ENCODE peak calls at places on chromosomes 7 and 10, in ten cellular contexts. A, W, L, J, D, S, Q, Y, H and M are unnamed samples.

GRCh38 chr7:44372560-44373417 is 47.4 kb upstream of the CAMK2B start:
- DNase-seq in D (no peak), Q (no peak), S (no peak), L (no peak), Y (no peak), H (no peak), J (no peak), W (no peak), A (no peak), M (no peak)

GRCh38 chr7:66246549-66247171 is 41.5 kb downstream of the TPST1 start:
- DNase-seq in Q (no peak), D (no peak), S (no peak), W (no peak), J (no peak), H (no peak), Y (no peak), L (no peak), A (no peak), M (no peak)

GRCh38 chr7:31814187-31814586 is 127.2 kb downstream of the PPP1R17 start:
- DNase-seq in W (no peak), D (peak), L (no peak), Y (no peak), Q (peak), S (no peak), A (no peak), H (no peak), J (no peak), M (no peak)

GRCh38 chr7:28083159-28083997 is 97.2 kb downstream of the JAZF1 start:
- DNase-seq in H (no peak), D (peak), A (no peak), Q (no peak), W (no peak), Y (no peak), J (peak), L (no peak), S (no peak), M (peak)

GRCh38 chr10:110972231-110973134 is 53.1 kb downstream of the SHOC2 start:
- DNase-seq in D (no peak), H (no peak), W (no peak), Y (no peak), Q (no peak), L (no peak), S (no peak), A (no peak), J (no peak), M (no peak)

GRCh38 chr7:22255342-22255741 is 101.6 kb downstream of the RAPGEF5 start:
- DNase-seq in D (no peak), L (no peak), A (no peak), Y (no peak), Q (no peak), H (no peak), J (no peak), W (no peak), S (no peak), M (no peak)

GRCh38 chr10:67239864-67240497 is 314.1 kb downstream of the LRRTM3 start:
- DNase-seq in H (no peak), L (no peak), W (no peak), Q (no peak), J (no peak), A (no peak), D (no peak), Y (no peak), S (no peak), M (no peak)

GRCh38 chr7:129462445-129462844 is 28.2 kb downstream of the STRIP2 start:
- DNase-seq in D (no peak), Y (no peak), J (no peak), W (no peak), Q (no peak), S (no peak), A (no peak), H (no peak), L (no peak), M (no peak)

GRCh38 chr7:157446322-157446721 is 109.5 kb downstream of the DNAJB6 start:
- DNase-seq in Y (no peak), W (no peak), D (no peak), L (no peak), S (no peak), J (no peak), Q (no peak), H (no peak), A (no peak), M (no peak)

GRCh38 chr7:32937344-32938174 is 19.7 kb upstream of the FKBP9 start:
- DNase-seq in J (peak), W (no peak), A (no peak), D (no peak), Y (no peak), Q (no peak), H (peak), L (peak), S (no peak), M (no peak)

GRCh38 chr10:55793024-55793423 is 568.0 kb downstream of the ZWINT start:
- DNase-seq in H (no peak), W (no peak), J (no peak), D (no peak), L (no peak), Q (no peak), S (no peak), Y (no peak), A (no peak), M (no peak)

GRCh38 chr10:68628576-68629127 is 68.5 kb downstream of the TET1 start:
- DNase-seq in Q (no peak), S (no peak), Y (no peak), W (no peak), J (no peak), L (peak), D (no peak), A (no peak), H (no peak), M (no peak)

GRCh38 chr7:151631968-151632749 is 112.5 kb upstream of the RHEB start:
- DNase-seq in J (peak), L (peak), H (peak), Q (peak), A (peak), D (peak), S (no peak), W (peak), Y (peak), M (peak)

GRCh38 chr10:121077331-121077730 is 226.2 kb downstream of the WDR11 start:
- DNase-seq in W (no peak), H (peak), Q (no peak), J (no peak), S (no peak), Y (no peak), A (no peak), L (no peak), D (no peak), M (no peak)

GRCh38 chr10:98403812-98404504 is 11.0 kb downstream of the PYROXD2 start:
- DNase-seq in J (no peak), S (no peak), L (no peak), A (no peak), D (no peak), H (no peak), Q (no peak), Y (no peak), W (no peak), M (no peak)

GRCh38 chr7:55022618-55022985 is 3.8 kb downstream of the EGFR start:
- DNase-seq in S (no peak), W (no peak), D (no peak), L (no peak), Q (no peak), Y (no peak), A (no peak), J (no peak), H (no peak), M (no peak)

GRCh38 chr7:70855373-70855772 is 276.6 kb upstream of the GALNT17 start:
- DNase-seq in D (no peak), H (no peak), L (no peak), Y (no peak), A (no peak), W (no peak), Q (no peak), S (no peak), J (no peak), M (no peak)

DNA sequence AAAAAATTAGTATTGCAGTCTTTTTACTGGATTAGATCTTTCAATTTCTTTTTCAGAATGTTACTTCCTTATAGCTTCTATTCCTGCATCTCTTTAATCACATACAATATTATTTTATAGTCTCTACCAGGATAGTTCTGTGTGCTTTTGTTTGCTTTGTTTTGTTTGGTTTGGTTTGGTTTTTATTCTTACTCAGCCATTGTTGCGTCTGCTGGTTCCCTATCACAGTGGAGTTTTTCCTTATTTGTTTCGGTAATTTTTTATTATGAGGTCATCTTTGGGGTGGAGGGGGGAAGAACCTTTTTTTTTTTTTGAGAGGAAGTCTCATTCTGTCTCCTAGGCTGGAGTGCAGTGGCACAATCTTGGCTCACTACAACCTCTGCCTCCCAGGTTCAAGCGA is 9.0 kb upstream of the BAIAP2L1 start:
- DNase-seq in Q (no peak), A (no peak), L (no peak), W (no peak), H (no peak), D (no peak), S (no peak), Y (no peak), J (no peak), M (no peak)
- H3K27ac ChIP-seq in Q (peak), A (no peak), L (no peak), W (no peak), H (no peak), D (no peak), S (no peak), Y (no peak), J (no peak), M (no peak)

DNA sequence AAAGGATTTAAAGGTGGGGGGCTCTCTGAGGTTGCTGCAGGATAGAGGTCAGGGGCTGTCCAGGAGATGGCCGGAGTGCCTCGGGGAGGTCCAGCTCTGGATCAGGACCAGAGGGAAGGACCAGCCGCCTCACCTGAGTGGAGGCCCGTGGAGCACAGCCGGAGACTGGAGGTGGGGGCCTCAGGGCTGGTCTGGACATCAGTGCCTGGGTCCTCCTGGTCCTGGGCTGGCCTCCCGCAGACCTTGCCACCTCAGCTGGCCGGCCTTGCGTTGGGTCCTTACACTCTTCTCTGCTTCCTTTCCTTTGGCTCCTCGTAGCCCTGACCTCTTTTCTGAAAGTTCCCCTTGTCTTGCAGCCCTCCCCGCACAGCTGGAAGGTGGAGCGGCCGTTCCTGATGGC is 2.0 kb downstream of the SUN1 start:
- DNase-seq in H (no peak), S (no peak), D (no peak), W (no peak), Q (no peak), J (no peak), A (no peak), Y (no peak), L (no peak), M (no peak)
- H3K27ac ChIP-seq in H (peak), S (no peak), D (no peak), W (no peak), Q (no peak), J (peak), A (no peak), Y (no peak), L (peak), M (peak)

GRCh38 chr10:22637491-22637890 is 76.9 kb downstream of the PIP4K2A start:
- DNase-seq in Q (no peak), D (no peak), L (no peak), S (no peak), W (no peak), A (no peak), H (no peak), Y (no peak), J (no peak), M (no peak)
- H3K27ac ChIP-seq in Q (no peak), D (no peak), L (no peak), S (no peak), W (no peak), A (no peak), H (no peak), Y (no peak), J (no peak), M (no peak)

DNA sequence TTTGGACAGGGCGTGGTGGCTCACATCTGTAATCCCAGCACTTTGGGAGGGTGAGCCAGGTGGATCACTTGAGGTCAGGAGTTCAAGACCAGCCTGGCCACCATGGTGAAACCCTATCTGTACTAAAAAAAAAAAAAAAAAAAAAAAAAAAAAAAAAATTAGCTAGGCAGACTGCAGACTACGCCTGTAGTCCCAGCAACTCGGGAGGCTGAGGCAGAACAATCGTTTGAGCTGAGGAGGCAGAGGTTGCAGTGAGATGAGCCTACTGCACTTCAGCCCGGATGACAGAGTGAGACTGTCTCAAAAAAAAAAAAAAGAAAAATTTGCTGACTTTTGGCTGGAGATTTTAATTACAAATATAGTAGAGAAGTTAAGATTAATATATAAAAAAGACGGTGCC is 104.0 kb downstream of the HIPK2 start:
- DNase-seq in W (no peak), L (no peak), D (no peak), Q (no peak), H (no peak), A (no peak), J (no peak), Y (no peak), S (no peak), M (no peak)
- H3K27ac ChIP-seq in W (no peak), L (no peak), D (no peak), Q (peak), H (peak), A (no peak), J (no peak), Y (no peak), S (peak), M (no peak)

GRCh38 chr7:72445580-72445979 is 33.4 kb upstream of the CALN1 start:
- DNase-seq in S (no peak), Q (no peak), D (no peak), J (no peak), L (no peak), W (no peak), Y (no peak), H (no peak), A (no peak), M (no peak)

GRCh38 chr7:72447465-72448204 is 35.5 kb upstream of the CALN1 start:
- DNase-seq in W (no peak), H (no peak), D (no peak), L (no peak), A (no peak), J (no peak), Q (no peak), Y (no peak), S (no peak), M (no peak)

GRCh38 chr7:72446131-72446530 is 34.0 kb upstream of the CALN1 start:
- DNase-seq in Y (no peak), L (no peak), W (no peak), H (no peak), A (no peak), J (no peak), D (no peak), S (no peak), Q (no peak), M (no peak)

GRCh38 chr7:72445075-72445474 is 32.9 kb upstream of the CALN1 start:
- DNase-seq in A (no peak), W (no peak), H (no peak), Y (no peak), L (no peak), Q (no peak), D (no peak), J (no peak), S (no peak), M (no peak)

GRCh38 chr7:72446566-72447462 is 34.7 kb upstream of the CALN1 start:
- DNase-seq in W (no peak), H (no peak), S (no peak), J (no peak), Q (no peak), D (no peak), A (no peak), Y (no peak), L (no peak), M (no peak)
- H3K27ac ChIP-seq in W (no peak), H (no peak), S (no peak), J (no peak), Q (no peak), D (no peak), A (no peak), Y (no peak), L (no peak), M (no peak)

GRCh38 chr7:24913791-24914464 is 66.0 kb downstream of the OSBPL3 start:
- DNase-seq in H (no peak), S (no peak), W (no peak), Q (no peak), J (no peak), A (no peak), Y (no peak), L (no peak), D (no peak), M (no peak)
- H3K27ac ChIP-seq in H (no peak), S (no peak), W (no peak), Q (no peak), J (no peak), A (no peak), Y (no peak), L (no peak), D (no peak), M (no peak)

GRCh38 chr7:106138776-106139175 is 26.7 kb upstream of the SYPL1 start:
- DNase-seq in W (no peak), Y (no peak), J (no peak), S (no peak), D (no peak), L (peak), Q (no peak), H (no peak), A (no peak), M (no peak)

GRCh38 chr7:106139253-106140251 is 27.4 kb upstream of the SYPL1 start:
- DNase-seq in Q (no peak), D (peak), L (peak), W (no peak), A (no peak), J (no peak), S (no peak), H (no peak), Y (no peak), M (peak)

GRCh38 chr7:106140406-106141173 is 28.5 kb upstream of the SYPL1 start:
- DNase-seq in A (no peak), D (no peak), J (no peak), Q (no peak), S (no peak), L (no peak), H (no peak), W (no peak), Y (no peak), M (no peak)

GRCh38 chr7:106143711-106144347 is 31.7 kb upstream of the SYPL1 start:
- DNase-seq in Q (no peak), J (no peak), L (no peak), W (no peak), S (no peak), D (no peak), H (no peak), A (no peak), Y (no peak), M (peak)
- H3K27ac ChIP-seq in Q (no peak), J (no peak), L (no peak), W (no peak), S (no peak), D (no peak), H (no peak), A (no peak), Y (no peak), M (no peak)